ENCODE peak calls at places on chromosomes 2 and 18, in ten cellular contexts. One of them, this sample, is unnamed.

GRCh38 chr2:168541887-168542286 is 85.8 kb downstream of the CERS6 start:
- DNase-seq in uterus: no peak
- DNase-seq in PC-3: no peak
- DNase-seq in adrenal gland: no peak
- DNase-seq in Peyer's patch: no peak
- DNase-seq in right lobe of liver: no peak
- DNase-seq in left ventricle myocardium inferior: no peak
- DNase-seq in tibial artery: no peak
- DNase-seq in transverse colon: no peak
- DNase-seq in upper lobe of right lung: no peak
- DNase-seq in this sample: no peak

GRCh38 chr18:75831960-75832359 is 404.5 kb upstream of the SMIM21 start:
- DNase-seq in Peyer's patch: no peak
- DNase-seq in tibial artery: no peak
- DNase-seq in transverse colon: no peak
- DNase-seq in PC-3: no peak
- DNase-seq in upper lobe of right lung: no peak
- DNase-seq in left ventricle myocardium inferior: no peak
- DNase-seq in adrenal gland: no peak
- DNase-seq in right lobe of liver: no peak
- DNase-seq in uterus: no peak
- DNase-seq in this sample: no peak

GRCh38 chr2:112724611-112725525 is 4.0 kb downstream of the NT5DC4 start:
- DNase-seq in adrenal gland: no peak
- DNase-seq in PC-3: peak; percentile 35
- DNase-seq in tibial artery: no peak
- DNase-seq in left ventricle myocardium inferior: no peak
- DNase-seq in upper lobe of right lung: no peak
- DNase-seq in right lobe of liver: no peak
- DNase-seq in Peyer's patch: no peak
- DNase-seq in uterus: no peak
- DNase-seq in transverse colon: no peak
- DNase-seq in this sample: no peak

GRCh38 chr2:71071681-71072398 is 3.4 kb downstream of the NAGK start:
- DNase-seq in left ventricle myocardium inferior: peak; percentile 23
- DNase-seq in tibial artery: peak; percentile 48
- DNase-seq in PC-3: peak; percentile 91
- DNase-seq in upper lobe of right lung: no peak
- DNase-seq in adrenal gland: peak; percentile 34
- DNase-seq in uterus: no peak
- DNase-seq in Peyer's patch: peak; percentile 73
- DNase-seq in right lobe of liver: peak; percentile 35
- DNase-seq in transverse colon: peak; percentile 46
- DNase-seq in this sample: no peak

GRCh38 chr2:17104454-17104853 is 413.8 kb downstream of the RAD51AP2 start:
- DNase-seq in transverse colon: no peak
- DNase-seq in tibial artery: no peak
- DNase-seq in adrenal gland: no peak
- DNase-seq in Peyer's patch: no peak
- DNase-seq in PC-3: no peak
- DNase-seq in right lobe of liver: no peak
- DNase-seq in upper lobe of right lung: no peak
- DNase-seq in left ventricle myocardium inferior: no peak
- DNase-seq in uterus: no peak
- DNase-seq in this sample: no peak

GRCh38 chr18:44856157-44856556 is 175.5 kb downstream of the SETBP1 start:
- DNase-seq in adrenal gland: no peak
- DNase-seq in left ventricle myocardium inferior: no peak
- DNase-seq in transverse colon: no peak
- DNase-seq in tibial artery: no peak
- DNase-seq in right lobe of liver: no peak
- DNase-seq in Peyer's patch: no peak
- DNase-seq in uterus: no peak
- DNase-seq in PC-3: no peak
- DNase-seq in upper lobe of right lung: no peak
- DNase-seq in this sample: no peak

GRCh38 chr2:48313036-48313877 is 216.7 kb upstream of the STON1 start:
- DNase-seq in adrenal gland: no peak
- DNase-seq in transverse colon: no peak
- DNase-seq in left ventricle myocardium inferior: no peak
- DNase-seq in tibial artery: no peak
- DNase-seq in PC-3: no peak
- DNase-seq in upper lobe of right lung: no peak
- DNase-seq in Peyer's patch: no peak
- DNase-seq in uterus: no peak
- DNase-seq in right lobe of liver: no peak
- DNase-seq in this sample: no peak

GRCh38 chr2:232332940-232333259 is 45.7 kb upstream of the ALPP start:
- DNase-seq in adrenal gland: no peak
- DNase-seq in right lobe of liver: no peak
- DNase-seq in tibial artery: no peak
- DNase-seq in left ventricle myocardium inferior: no peak
- DNase-seq in PC-3: no peak
- DNase-seq in uterus: no peak
- DNase-seq in transverse colon: no peak
- DNase-seq in upper lobe of right lung: peak; percentile 36
- DNase-seq in Peyer's patch: peak; percentile 26
- DNase-seq in this sample: peak; percentile 34

GRCh38 chr2:104432401-104432800 is 421.5 kb upstream of the POU3F3 start:
- DNase-seq in uterus: no peak
- DNase-seq in PC-3: no peak
- DNase-seq in tibial artery: no peak
- DNase-seq in left ventricle myocardium inferior: no peak
- DNase-seq in Peyer's patch: no peak
- DNase-seq in upper lobe of right lung: no peak
- DNase-seq in adrenal gland: no peak
- DNase-seq in right lobe of liver: no peak
- DNase-seq in transverse colon: no peak
- DNase-seq in this sample: no peak

GRCh38 chr2:104432972-104433371 is 420.9 kb upstream of the POU3F3 start:
- DNase-seq in Peyer's patch: no peak
- DNase-seq in uterus: no peak
- DNase-seq in upper lobe of right lung: no peak
- DNase-seq in transverse colon: no peak
- DNase-seq in adrenal gland: no peak
- DNase-seq in right lobe of liver: no peak
- DNase-seq in left ventricle myocardium inferior: no peak
- DNase-seq in PC-3: no peak
- DNase-seq in tibial artery: no peak
- DNase-seq in this sample: no peak

GRCh38 chr2:104434966-104435365 is 418.9 kb upstream of the POU3F3 start:
- DNase-seq in upper lobe of right lung: no peak
- DNase-seq in Peyer's patch: no peak
- DNase-seq in tibial artery: no peak
- DNase-seq in adrenal gland: no peak
- DNase-seq in left ventricle myocardium inferior: no peak
- DNase-seq in uterus: no peak
- DNase-seq in right lobe of liver: no peak
- DNase-seq in PC-3: no peak
- DNase-seq in transverse colon: no peak
- DNase-seq in this sample: no peak

GRCh38 chr2:104431701-104432121 is 422.2 kb upstream of the POU3F3 start:
- DNase-seq in uterus: no peak
- DNase-seq in right lobe of liver: no peak
- DNase-seq in left ventricle myocardium inferior: no peak
- DNase-seq in transverse colon: no peak
- DNase-seq in PC-3: no peak
- DNase-seq in Peyer's patch: no peak
- DNase-seq in upper lobe of right lung: no peak
- DNase-seq in tibial artery: no peak
- DNase-seq in adrenal gland: no peak
- DNase-seq in this sample: no peak

GRCh38 chr2:104434363-104434792 is 419.5 kb upstream of the POU3F3 start:
- DNase-seq in uterus: no peak
- DNase-seq in transverse colon: peak; percentile 20
- DNase-seq in left ventricle myocardium inferior: no peak
- DNase-seq in adrenal gland: no peak
- DNase-seq in right lobe of liver: peak; percentile 63
- DNase-seq in PC-3: no peak
- DNase-seq in tibial artery: no peak
- DNase-seq in upper lobe of right lung: peak; percentile 59
- DNase-seq in Peyer's patch: peak; percentile 51
- DNase-seq in this sample: no peak
- H3K27ac ChIP-seq in uterus: no peak overlapping the region
- H3K27ac ChIP-seq in transverse colon: no peak overlapping the region
- H3K27ac ChIP-seq in left ventricle myocardium inferior: no peak overlapping the region
- H3K27ac ChIP-seq in adrenal gland: no peak overlapping the region
- H3K27ac ChIP-seq in right lobe of liver: peak overlapping the region; percentile 33
- H3K27ac ChIP-seq in PC-3: no peak overlapping the region
- H3K27ac ChIP-seq in tibial artery: no peak overlapping the region
- H3K27ac ChIP-seq in upper lobe of right lung: no peak overlapping the region
- H3K27ac ChIP-seq in Peyer's patch: no peak overlapping the region
- H3K27ac ChIP-seq in this sample: no peak overlapping the region

DNA sequence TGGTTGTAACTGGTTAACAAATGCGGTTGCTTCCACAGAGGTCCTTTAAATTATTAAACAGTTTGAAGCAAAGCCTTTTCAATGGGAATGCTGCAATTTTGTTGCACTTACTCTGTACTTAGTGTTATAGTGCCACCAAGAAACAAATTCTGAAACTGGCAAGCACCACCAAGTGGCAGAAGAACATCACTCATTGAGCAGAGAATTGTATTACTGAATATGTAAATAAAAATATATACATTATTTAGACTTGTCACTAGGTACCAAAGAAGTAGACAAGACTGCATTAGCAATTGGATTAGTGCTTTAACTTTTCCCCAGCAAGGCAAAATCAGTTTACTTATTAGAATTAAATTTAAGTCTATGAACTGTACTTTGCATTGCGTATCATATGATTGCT is 2.7 kb upstream of the TMEFF2 start:
- DNase-seq in right lobe of liver: no peak
- DNase-seq in uterus: no peak
- DNase-seq in Peyer's patch: no peak
- DNase-seq in left ventricle myocardium inferior: no peak
- DNase-seq in tibial artery: no peak
- DNase-seq in adrenal gland: no peak
- DNase-seq in upper lobe of right lung: no peak
- DNase-seq in PC-3: peak; percentile 56
- DNase-seq in transverse colon: no peak
- DNase-seq in this sample: no peak
- H3K27ac ChIP-seq in right lobe of liver: no peak overlapping the region
- H3K27ac ChIP-seq in uterus: no peak overlapping the region
- H3K27ac ChIP-seq in Peyer's patch: no peak overlapping the region
- H3K27ac ChIP-seq in left ventricle myocardium inferior: no peak overlapping the region
- H3K27ac ChIP-seq in tibial artery: no peak overlapping the region
- H3K27ac ChIP-seq in adrenal gland: no peak overlapping the region
- H3K27ac ChIP-seq in upper lobe of right lung: no peak overlapping the region
- H3K27ac ChIP-seq in PC-3: no peak overlapping the region
- H3K27ac ChIP-seq in transverse colon: no peak overlapping the region
- H3K27ac ChIP-seq in this sample: no peak overlapping the region

GRCh38 chr2:118012778-118013177 is 1.1 kb downstream of the CCDC93 start:
- DNase-seq in transverse colon: no peak
- DNase-seq in tibial artery: no peak
- DNase-seq in Peyer's patch: no peak
- DNase-seq in uterus: no peak
- DNase-seq in adrenal gland: no peak
- DNase-seq in left ventricle myocardium inferior: no peak
- DNase-seq in PC-3: peak; percentile 14
- DNase-seq in upper lobe of right lung: no peak
- DNase-seq in right lobe of liver: no peak
- DNase-seq in this sample: no peak
- H3K27ac ChIP-seq in transverse colon: peak overlapping the region; percentile 92
- H3K27ac ChIP-seq in tibial artery: no peak overlapping the region
- H3K27ac ChIP-seq in Peyer's patch: no peak overlapping the region
- H3K27ac ChIP-seq in uterus: no peak overlapping the region
- H3K27ac ChIP-seq in adrenal gland: peak overlapping the region; percentile 95
- H3K27ac ChIP-seq in left ventricle myocardium inferior: peak overlapping the region; percentile 94
- H3K27ac ChIP-seq in PC-3: no peak overlapping the region
- H3K27ac ChIP-seq in upper lobe of right lung: no peak overlapping the region
- H3K27ac ChIP-seq in right lobe of liver: no peak overlapping the region
- H3K27ac ChIP-seq in this sample: peak overlapping the region; percentile 56

DNA sequence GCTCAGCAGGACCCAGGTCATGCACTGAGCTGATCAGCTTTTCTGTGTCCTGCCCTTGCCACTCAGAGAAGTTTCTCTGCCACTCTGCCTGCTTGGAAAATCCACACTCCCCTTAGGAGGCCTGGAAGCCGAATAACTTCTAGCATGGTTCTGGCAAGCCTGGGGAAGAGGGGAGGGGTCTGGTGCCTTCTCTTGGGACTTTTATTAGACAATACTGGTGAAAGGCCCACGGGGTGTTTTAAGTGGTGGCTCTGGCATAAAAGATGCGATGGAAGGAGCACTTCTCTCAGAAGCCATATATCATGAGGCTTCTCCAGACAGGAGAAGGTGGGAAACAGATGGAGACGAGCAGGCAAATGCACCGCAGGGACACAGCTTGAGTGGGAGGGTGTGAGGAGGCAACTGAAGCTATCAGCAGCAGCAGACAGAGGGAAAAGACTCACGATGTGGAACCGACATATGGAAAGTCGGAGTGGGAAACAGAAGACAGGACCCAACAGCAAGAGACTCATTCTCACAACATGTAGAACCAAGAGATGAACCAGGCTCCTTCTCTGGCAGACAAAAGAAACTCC is 141.8 kb upstream of the CTNNA2 start:
- DNase-seq in Peyer's patch: no peak
- DNase-seq in uterus: no peak
- DNase-seq in PC-3: no peak
- DNase-seq in right lobe of liver: no peak
- DNase-seq in transverse colon: no peak
- DNase-seq in adrenal gland: no peak
- DNase-seq in upper lobe of right lung: no peak
- DNase-seq in left ventricle myocardium inferior: no peak
- DNase-seq in tibial artery: no peak
- DNase-seq in this sample: no peak
- H3K27ac ChIP-seq in Peyer's patch: no peak overlapping the region
- H3K27ac ChIP-seq in uterus: no peak overlapping the region
- H3K27ac ChIP-seq in PC-3: no peak overlapping the region
- H3K27ac ChIP-seq in right lobe of liver: no peak overlapping the region
- H3K27ac ChIP-seq in transverse colon: no peak overlapping the region
- H3K27ac ChIP-seq in adrenal gland: no peak overlapping the region
- H3K27ac ChIP-seq in upper lobe of right lung: no peak overlapping the region
- H3K27ac ChIP-seq in left ventricle myocardium inferior: no peak overlapping the region
- H3K27ac ChIP-seq in tibial artery: no peak overlapping the region
- H3K27ac ChIP-seq in this sample: no peak overlapping the region

DNA sequence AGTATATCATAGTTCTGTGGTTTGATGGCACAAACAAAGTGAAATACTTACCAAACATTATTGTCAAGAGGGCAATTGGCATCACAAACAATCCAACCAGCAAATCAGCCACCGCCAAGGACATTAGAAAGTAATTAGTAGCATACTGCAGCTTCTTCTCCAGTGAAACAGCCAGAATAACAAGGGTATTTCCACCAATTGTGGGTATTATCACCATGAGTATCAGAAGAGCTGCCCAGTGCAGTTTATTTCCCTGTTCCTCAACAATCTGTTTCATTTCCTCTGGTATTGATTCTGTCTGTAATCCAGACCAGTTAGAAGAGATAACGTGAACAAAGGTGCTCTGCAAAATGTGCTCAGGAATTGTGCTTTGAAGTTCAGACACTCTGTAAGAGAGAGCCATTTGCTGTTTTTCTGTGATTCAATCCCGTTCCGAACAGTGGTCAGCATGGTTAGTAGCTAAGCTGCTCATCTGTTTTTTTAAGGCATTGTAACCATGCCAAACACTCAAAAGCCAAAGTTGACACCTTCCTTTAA is 1.4 kb downstream of the HTR2B start:
- DNase-seq in right lobe of liver: no peak
- DNase-seq in uterus: no peak
- DNase-seq in upper lobe of right lung: no peak
- DNase-seq in left ventricle myocardium inferior: no peak
- DNase-seq in transverse colon: no peak
- DNase-seq in tibial artery: no peak
- DNase-seq in PC-3: no peak
- DNase-seq in adrenal gland: no peak
- DNase-seq in Peyer's patch: no peak
- DNase-seq in this sample: no peak
- H3K27ac ChIP-seq in right lobe of liver: peak overlapping the region; percentile 25
- H3K27ac ChIP-seq in uterus: peak overlapping the region; percentile 73
- H3K27ac ChIP-seq in upper lobe of right lung: peak overlapping the region; percentile 27
- H3K27ac ChIP-seq in left ventricle myocardium inferior: peak overlapping the region; percentile 5
- H3K27ac ChIP-seq in transverse colon: peak overlapping the region; percentile 75
- H3K27ac ChIP-seq in tibial artery: no peak overlapping the region
- H3K27ac ChIP-seq in PC-3: no peak overlapping the region
- H3K27ac ChIP-seq in adrenal gland: peak overlapping the region; percentile 73
- H3K27ac ChIP-seq in Peyer's patch: no peak overlapping the region
- H3K27ac ChIP-seq in this sample: no peak overlapping the region

This sample was measured in RWPE2.